ENCODE peak calls at places on chromosomes 16 and 17, in nine cellular contexts. C, X, W, E, K, T, S, H and O are unnamed samples. For H3K4me1, the result is how much of the 10 kb centered on the place peaks cover.

GRCh38 chr17:73231363-73231762 is 30.3 kb downstream of the CPSF4L start:
- DNase-seq in E (no peak), K (no peak), C (peak), T (no peak), X (no peak), S (no peak), H (peak), W (peak), O (no peak)

GRCh38 chr16:89678258-89678657 is 8.2 kb upstream of the CDK10 start:
- DNase-seq in K (no peak), X (no peak), H (no peak), W (no peak), E (no peak), S (no peak), C (no peak), T (no peak), O (no peak)

GRCh38 chr17:31596382-31597323 is 205.2 kb downstream of the RAB11FIP4 start:
- DNase-seq in X (no peak), H (peak), T (peak), S (peak), K (no peak), E (no peak), C (peak), W (no peak), O (no peak)

GRCh38 chr16:86509759-86510464 is 415 bp upstream of the FOXF1 start:
- DNase-seq in S (no peak), E (peak), W (no peak), K (peak), H (peak), T (no peak), X (no peak), C (no peak), O (peak)

GRCh38 chr16:85037050-85037410 is 9.4 kb downstream of the KIAA0513 start:
- DNase-seq in T (peak), K (no peak), X (no peak), H (no peak), S (no peak), W (no peak), E (no peak), C (peak), O (no peak)

GRCh38 chr16:49278567-49278827 is 3.1 kb downstream of the CBLN1 start:
- DNase-seq in C (no peak), K (no peak), E (no peak), W (no peak), H (no peak), T (no peak), S (no peak), X (no peak), O (no peak)

GRCh38 chr16:53501216-53501859 is 1.7 kb downstream of the AKTIP start:
- DNase-seq in W (no peak), C (no peak), E (no peak), K (peak), S (no peak), T (no peak), H (no peak), X (no peak), O (no peak)

GRCh38 chr16:85863384-85863774 is 35.6 kb upstream of the IRF8 start:
- DNase-seq in T (no peak), E (no peak), C (no peak), W (no peak), S (no peak), K (no peak), H (no peak), X (no peak), O (no peak)

GRCh38 chr17:39753514-39754160 is 15.9 kb downstream of the GRB7 start:
- DNase-seq in S (no peak), X (no peak), W (peak), H (peak), C (no peak), T (no peak), E (no peak), K (no peak), O (peak)

GRCh38 chr16:51971184-51971583 is 575.8 kb downstream of the TOX3 start:
- DNase-seq in X (no peak), E (no peak), W (peak), C (peak), S (no peak), T (no peak), K (no peak), H (no peak), O (peak)

GRCh38 chr16:51151435-51151950 is 423 bp upstream of the SALL1 start:
- DNase-seq in S (no peak), T (peak), W (peak), C (peak), K (no peak), H (peak), E (peak), X (no peak), O (peak)

GRCh38 chr16:85361441-85362118 is 249.3 kb upstream of the CIBAR2 start:
- DNase-seq in T (no peak), S (no peak), W (peak), K (no peak), X (peak), E (no peak), H (peak), C (no peak), O (peak)

DNA sequence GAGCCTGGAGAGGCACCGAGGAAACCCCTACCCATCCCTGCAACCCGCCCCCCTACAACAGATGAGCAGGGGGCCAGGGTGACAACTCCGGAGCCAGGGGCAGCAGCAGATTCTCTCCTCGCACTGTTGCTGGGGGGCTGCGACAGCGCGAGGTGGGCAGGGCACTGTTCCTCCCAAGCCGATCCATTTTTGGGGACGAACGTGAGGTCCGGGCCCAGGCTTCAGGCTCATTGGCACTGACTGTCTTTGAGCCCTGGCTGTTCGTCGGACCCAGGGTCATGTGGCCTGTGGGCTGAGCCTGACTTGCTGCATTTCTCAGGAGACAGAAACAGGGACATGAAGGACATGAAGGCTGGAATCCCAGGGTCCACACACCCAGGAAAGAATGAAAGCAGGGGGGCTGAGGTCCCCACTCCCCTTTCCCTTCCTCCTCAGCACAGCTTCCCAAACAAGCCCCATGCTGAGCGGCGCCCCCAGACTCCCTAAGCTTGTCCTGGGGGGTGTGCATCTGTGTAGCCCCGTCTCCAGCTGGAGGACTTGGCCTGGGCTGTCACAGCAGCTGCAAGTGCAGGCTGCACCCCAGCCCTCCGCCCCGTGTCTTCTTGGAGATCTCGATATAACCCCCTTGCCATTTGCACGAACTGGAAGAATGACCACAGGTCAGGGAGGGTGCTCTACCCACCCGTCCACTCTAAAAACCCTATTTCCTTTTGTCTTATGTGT is 18.7 kb downstream of the CEP295NL start:
- DNase-seq in E (no peak), T (no peak), W (no peak), K (no peak), H (no peak), X (no peak), S (no peak), C (no peak), O (no peak)
- H3K4me1 ChIP-seq in E (under half), T (half or more), W (half or more), K (half or more), H (under half), X (half or more), S (under half), C (under half), O (half or more)

DNA sequence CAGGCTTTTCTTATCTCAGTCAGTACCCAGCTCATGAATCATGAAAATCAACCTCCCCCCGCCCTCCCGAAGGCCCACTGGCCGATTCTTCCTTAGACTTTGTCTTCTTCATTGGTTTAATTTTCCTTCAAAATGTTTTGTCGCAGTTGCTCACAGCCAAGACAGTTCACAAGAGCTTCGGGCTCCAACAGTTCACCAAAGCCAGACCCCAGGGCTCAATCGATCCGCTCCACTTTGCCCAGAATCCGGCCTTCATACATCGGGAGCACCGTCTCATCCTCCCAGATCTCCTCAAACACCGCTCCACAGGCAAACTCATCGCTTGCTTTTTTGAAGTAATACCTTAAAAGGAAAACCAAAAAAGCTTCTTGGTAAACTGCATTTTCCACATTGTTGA is 31.7 kb downstream of the AXIN2 start:
- DNase-seq in H (no peak), T (no peak), W (no peak), S (no peak), K (no peak), E (no peak), C (no peak), X (no peak), O (no peak)
- TF ChIP-seq EP300 in H (no peak), T (no peak), W (no peak), S (no peak), K (no peak), E (no peak), C (no peak), X (no peak), O (no peak)

GRCh38 chr17:80478487-80479245 is 2.3 kb upstream of the NPTX1 start:
- DNase-seq in W (peak), C (no peak), H (no peak), K (no peak), E (no peak), T (no peak), S (no peak), X (no peak), O (no peak)

GRCh38 chr17:80479246-80479566 is 2.8 kb upstream of the NPTX1 start:
- DNase-seq in S (no peak), E (no peak), H (no peak), X (no peak), C (no peak), K (no peak), W (no peak), T (no peak), O (no peak)

GRCh38 chr17:80481284-80482057 is 5.1 kb upstream of the NPTX1 start:
- DNase-seq in K (no peak), H (no peak), X (no peak), E (no peak), T (no peak), W (no peak), S (no peak), C (no peak), O (peak)

GRCh38 chr17:80482058-80482318 is 5.6 kb upstream of the NPTX1 start:
- DNase-seq in X (no peak), E (no peak), H (no peak), S (no peak), K (no peak), T (no peak), W (no peak), C (no peak), O (no peak)

GRCh38 chr17:80480248-80480647 is 3.8 kb upstream of the NPTX1 start:
- DNase-seq in T (no peak), W (no peak), H (no peak), C (no peak), K (no peak), E (no peak), S (no peak), X (no peak), O (no peak)
- H3K4me1 ChIP-seq in T (under half), W (under half), H (under half), C (half or more), K (under half), E (under half), S (under half), X (under half), O (under half)

GRCh38 chr17:77875881-77876509 is 82.5 kb upstream of the TNRC6C start:
- DNase-seq in K (no peak), E (no peak), T (no peak), W (no peak), S (no peak), H (no peak), X (no peak), C (peak), O (no peak)
- TF ChIP-seq EP300 in K (no peak), E (no peak), T (no peak), W (no peak), S (no peak), H (no peak), X (no peak), C (no peak), O (no peak)

DNA sequence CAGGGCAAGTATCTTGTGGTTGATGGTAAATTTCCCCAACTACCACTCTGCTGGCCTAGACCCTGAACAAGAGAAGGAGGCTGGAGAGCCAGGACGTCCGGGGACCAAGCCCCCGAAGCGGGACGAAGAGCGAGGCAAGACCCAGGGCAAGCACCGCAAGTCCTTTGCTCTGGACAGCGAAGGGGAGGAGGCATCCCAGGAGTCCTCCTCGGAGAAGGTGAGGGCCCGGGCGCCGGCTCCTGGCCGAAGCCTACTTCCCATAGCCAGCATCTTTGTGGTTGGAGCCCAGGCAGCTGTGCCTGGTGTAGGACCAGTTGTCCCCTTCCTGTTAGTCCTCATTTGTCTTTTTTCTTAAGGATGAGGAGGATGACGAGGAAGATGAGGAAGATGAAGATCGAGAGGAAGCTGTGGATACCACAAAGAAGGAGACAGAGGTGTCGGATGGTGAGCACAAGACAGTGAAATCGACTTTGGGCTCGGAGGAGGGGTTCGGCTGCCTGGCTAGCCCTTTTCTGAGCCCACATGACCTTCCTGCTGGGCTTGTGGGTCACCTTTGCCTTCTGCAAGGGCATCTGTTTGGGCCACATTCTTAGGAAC is 11.8 kb downstream of the SETD1A start:
- DNase-seq in C (no peak), E (no peak), H (no peak), T (no peak), X (no peak), W (no peak), S (no peak), K (no peak), O (no peak)
- H3K4me1 ChIP-seq in C (under half), E (under half), H (under half), T (under half), X (under half), W (under half), S (under half), K (under half), O (under half)

GRCh38 chr17:10772425-10773380 is 31.2 kb downstream of the TMEM238L start:
- DNase-seq in K (no peak), C (peak), X (peak), E (no peak), W (no peak), T (no peak), H (peak), S (no peak), O (peak)
- TF ChIP-seq EP300 in K (no peak), C (no peak), X (no peak), E (no peak), W (no peak), T (no peak), H (no peak), S (no peak), O (no peak)

DNA sequence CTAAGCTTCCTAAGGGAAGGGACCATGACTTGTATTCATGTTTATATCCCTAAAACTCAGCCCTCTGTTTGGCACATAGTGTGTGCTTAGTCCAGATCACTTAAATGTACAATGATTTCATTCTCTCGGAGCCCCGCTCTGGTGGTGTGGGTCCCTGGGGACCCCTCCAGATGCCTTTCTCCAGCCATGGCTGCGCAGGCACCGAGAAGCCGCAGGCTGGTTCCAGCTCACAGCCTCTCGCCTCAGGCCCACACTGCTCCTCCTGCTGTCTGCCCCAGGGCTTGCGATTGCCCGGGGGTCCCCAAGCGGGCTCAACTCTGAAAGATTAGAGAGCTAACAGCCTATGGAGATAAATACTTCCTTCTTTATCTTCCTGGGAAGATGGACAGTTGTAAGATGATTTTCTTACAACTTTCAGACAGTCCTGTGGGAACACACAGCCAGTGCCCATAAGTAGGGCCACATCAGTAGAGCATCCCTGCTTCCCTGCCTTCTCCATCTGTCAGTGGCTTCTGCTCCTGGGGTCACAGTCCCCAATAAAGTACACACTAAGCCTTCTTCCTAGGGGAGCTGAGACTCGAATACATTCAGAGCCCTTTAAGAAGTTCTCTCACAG is 66.2 kb downstream of the CENPV start:
- DNase-seq in X (no peak), H (peak), C (peak), K (no peak), S (peak), W (no peak), T (peak), E (peak), O (no peak)
- H3K4me1 ChIP-seq in X (under half), H (under half), C (half or more), K (under half), S (under half), W (under half), T (under half), E (under half), O (under half)

GRCh38 chr17:75110307-75110937 is 653 bp downstream of the ARMC7 start:
- DNase-seq in K (no peak), E (no peak), T (no peak), S (no peak), W (no peak), H (peak), C (peak), X (no peak), O (peak)

GRCh38 chr17:75111777-75112176 is 2.0 kb downstream of the ARMC7 start:
- DNase-seq in K (no peak), C (no peak), S (no peak), X (no peak), W (no peak), H (no peak), T (no peak), E (no peak), O (no peak)

GRCh38 chr17:75108193-75108592 is 1.6 kb upstream of the ARMC7 start:
- DNase-seq in K (no peak), E (no peak), S (no peak), T (no peak), H (no peak), W (no peak), C (no peak), X (no peak), O (no peak)

GRCh38 chr17:75109047-75109406 is 742 bp upstream of the ARMC7 start:
- DNase-seq in H (no peak), S (no peak), T (no peak), W (peak), K (no peak), E (no peak), X (no peak), C (no peak), O (no peak)

DNA sequence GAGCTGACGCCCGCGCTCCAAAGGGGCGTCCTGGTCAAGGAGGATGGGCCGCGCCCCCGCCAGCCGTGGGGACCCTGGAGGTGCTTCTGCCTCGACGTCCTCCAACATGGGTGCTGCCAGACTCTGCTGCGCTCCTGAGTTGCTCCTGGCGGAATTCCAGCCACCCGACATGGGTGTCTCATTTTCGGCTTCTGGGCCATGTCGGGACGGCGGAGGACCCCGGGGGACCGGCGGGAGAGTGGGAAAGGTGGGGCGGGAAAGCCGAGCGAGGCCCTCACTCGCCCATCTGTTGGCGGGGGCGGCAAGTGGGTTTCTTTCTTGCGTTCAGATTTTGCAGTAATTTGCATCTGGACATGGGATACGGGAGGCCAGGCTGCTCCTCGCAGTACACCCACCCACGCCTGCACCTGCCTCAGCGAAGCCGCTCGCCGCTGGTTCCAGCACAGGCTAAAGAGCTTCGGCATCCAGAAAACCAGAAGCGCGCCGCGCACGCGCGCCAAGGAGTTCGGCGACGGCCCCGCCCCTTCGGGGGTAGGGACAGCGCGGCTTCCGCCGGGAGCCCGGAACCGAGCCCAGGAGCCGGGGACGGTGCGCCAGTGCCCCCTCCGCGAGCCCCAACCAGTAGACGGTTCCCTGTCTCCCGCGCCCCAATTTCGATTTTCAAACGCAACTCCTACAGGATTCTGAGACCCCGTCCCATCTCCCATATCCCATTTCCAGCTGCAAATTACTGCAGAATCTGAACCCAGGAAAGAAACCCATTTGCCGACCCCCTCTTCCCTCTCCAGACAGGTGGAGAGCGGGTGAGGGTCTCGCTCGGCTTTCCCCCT is at the start of gene ARMC7:
- DNase-seq in X (peak), S (no peak), H (peak), C (peak), W (peak), T (peak), K (peak), E (peak), O (peak)
- TF ChIP-seq EP300 in X (no peak), S (no peak), H (no peak), C (no peak), W (no peak), T (peak), K (no peak), E (no peak), O (no peak)

GRCh38 chr17:2063306-2064146 is 8.6 kb downstream of the HIC1 start:
- DNase-seq in S (no peak), W (no peak), T (no peak), E (no peak), K (peak), X (peak), H (peak), C (no peak), O (no peak)

GRCh38 chr17:2064511-2064910 is 9.6 kb downstream of the HIC1 start:
- DNase-seq in K (peak), X (peak), C (no peak), S (no peak), E (no peak), H (peak), W (no peak), T (no peak), O (no peak)

GRCh38 chr17:2064980-2065785 is 10.3 kb downstream of the HIC1 start:
- DNase-seq in X (peak), E (peak), H (peak), T (no peak), W (peak), K (no peak), C (peak), S (no peak), O (no peak)

GRCh38 chr17:2062571-2063183 is 7.8 kb downstream of the HIC1 start:
- DNase-seq in T (no peak), X (peak), K (peak), H (no peak), E (peak), W (no peak), C (no peak), S (no peak), O (no peak)

DNA sequence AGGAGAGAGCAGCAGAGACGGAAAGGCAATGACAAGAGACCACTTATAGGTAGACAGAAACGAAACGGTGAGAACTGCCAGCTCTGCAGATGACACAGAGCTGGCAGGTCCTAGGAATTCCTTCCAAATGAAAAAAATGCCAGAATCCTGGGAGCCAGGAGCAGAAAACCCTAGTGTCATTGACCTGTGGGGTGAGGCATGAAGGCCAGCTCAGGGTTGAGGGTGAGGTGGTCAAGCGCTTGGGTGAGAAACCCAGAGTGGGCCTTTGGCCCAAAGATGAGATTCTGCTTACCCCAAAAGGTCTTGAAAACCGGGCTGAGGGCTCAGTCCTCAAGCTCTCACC is 9.2 kb downstream of the HIC1 start:
- DNase-seq in E (no peak), C (no peak), W (no peak), K (no peak), S (no peak), H (no peak), T (no peak), X (no peak), O (no peak)
- H3K4me1 ChIP-seq in E (under half), C (under half), W (under half), K (half or more), S (under half), H (half or more), T (half or more), X (half or more), O (under half)